ENCODE peak calls at places on chromosomes 16 and 17, in seven cellular contexts. I is HCT116, W is GM12878, V is HepG2, A is K562, K is SK-N-SH, L is H1. U is an unnamed sample.

GRCh38 chr16:75947626-75948239 is 221.4 kb upstream of the CPHXL start:
- DNase-seq in I (no peak), W (no peak), V (no peak), A (no peak), K (no peak), L (no peak), U (no peak)

GRCh38 chr17:64196626-64197025 is 66.4 kb downstream of the TEX2 start:
- DNase-seq in I (no peak), W (no peak), V (no peak), A (no peak), K (no peak), L (no peak), U (no peak)

GRCh38 chr17:2487306-2487705 is 24.4 kb downstream of the METTL16 start:
- DNase-seq in I (no peak), W (no peak), V (no peak), A (no peak), K (no peak), L (no peak), U (peak)

GRCh38 chr17:4900231-4901107 is 1.1 kb downstream of the C17orf107 start:
- DNase-seq in I (no peak), W (no peak), V (no peak), A (no peak), K (no peak), L (peak), U (no peak)

GRCh38 chr16:88618956-88619667 is 19.3 kb upstream of the IL17C start:
- DNase-seq in I (no peak), W (no peak), V (no peak), A (no peak), K (no peak), L (no peak), U (no peak)

GRCh38 chr17:62823111-62823895 is 15.2 kb upstream of the MARCHF10 start:
- DNase-seq in I (no peak), W (no peak), V (no peak), A (no peak), K (no peak), L (no peak), U (no peak)

GRCh38 chr16:52099382-52099781 is 447.6 kb downstream of the TOX3 start:
- DNase-seq in I (no peak), W (no peak), V (peak), A (no peak), K (no peak), L (no peak), U (no peak)

GRCh38 chr17:74569001-74569391 is 1.7 kb upstream of the CD300H start:
- DNase-seq in I (no peak), W (no peak), V (no peak), A (no peak), K (no peak), L (no peak), U (no peak)

GRCh38 chr17:68697850-68698313 is 96.7 kb upstream of the FAM20A start:
- DNase-seq in I (no peak), W (no peak), V (peak), A (no peak), K (no peak), L (no peak), U (peak)

GRCh38 chr16:65773319-65773874 is 593.1 kb upstream of the CDH5 start:
- DNase-seq in I (no peak), W (no peak), V (no peak), A (peak), K (no peak), L (peak), U (peak)

GRCh38 chr16:23941963-23942564 is 106.3 kb downstream of the PRKCB start:
- DNase-seq in I (no peak), W (no peak), V (no peak), A (peak), K (no peak), L (no peak), U (no peak)

GRCh38 chr17:40485851-40486512 is 15.4 kb downstream of the TNS4 start:
- DNase-seq in I (peak), W (no peak), V (peak), A (peak), K (no peak), L (no peak), U (peak)

GRCh38 chr17:59620518-59621259 is 994 bp downstream of the CLTC start:
- DNase-seq in I (peak), W (no peak), V (peak), A (peak), K (peak), L (no peak), U (peak)

GRCh38 chr16:67431805-67432476 is 1.0 kb downstream of the HSD11B2 start:
- DNase-seq in I (no peak), W (no peak), V (no peak), A (no peak), K (peak), L (no peak), U (no peak)

GRCh38 chr17:75832652-75833400 is 11.4 kb downstream of the UNC13D start:
- DNase-seq in I (no peak), W (no peak), V (no peak), A (no peak), K (no peak), L (peak), U (no peak)

GRCh38 chr16:82638095-82638798 is 11.5 kb downstream of the CDH13 start:
- DNase-seq in I (no peak), W (no peak), V (no peak), A (no peak), K (no peak), L (no peak), U (no peak)

GRCh38 chr16:29868396-29868795 is 5.4 kb upstream of the CDIPT start:
- DNase-seq in I (no peak), W (no peak), V (no peak), A (peak), K (no peak), L (no peak), U (no peak)

GRCh38 chr17:15409721-15410247 is 57.6 kb downstream of the CDRT4 start:
- DNase-seq in I (no peak), W (no peak), V (no peak), A (no peak), K (no peak), L (no peak), U (no peak)

GRCh38 chr17:9298776-9299295 is 276.8 kb downstream of the STX8 start:
- DNase-seq in I (no peak), W (no peak), V (no peak), A (no peak), K (no peak), L (no peak), U (no peak)

DNA sequence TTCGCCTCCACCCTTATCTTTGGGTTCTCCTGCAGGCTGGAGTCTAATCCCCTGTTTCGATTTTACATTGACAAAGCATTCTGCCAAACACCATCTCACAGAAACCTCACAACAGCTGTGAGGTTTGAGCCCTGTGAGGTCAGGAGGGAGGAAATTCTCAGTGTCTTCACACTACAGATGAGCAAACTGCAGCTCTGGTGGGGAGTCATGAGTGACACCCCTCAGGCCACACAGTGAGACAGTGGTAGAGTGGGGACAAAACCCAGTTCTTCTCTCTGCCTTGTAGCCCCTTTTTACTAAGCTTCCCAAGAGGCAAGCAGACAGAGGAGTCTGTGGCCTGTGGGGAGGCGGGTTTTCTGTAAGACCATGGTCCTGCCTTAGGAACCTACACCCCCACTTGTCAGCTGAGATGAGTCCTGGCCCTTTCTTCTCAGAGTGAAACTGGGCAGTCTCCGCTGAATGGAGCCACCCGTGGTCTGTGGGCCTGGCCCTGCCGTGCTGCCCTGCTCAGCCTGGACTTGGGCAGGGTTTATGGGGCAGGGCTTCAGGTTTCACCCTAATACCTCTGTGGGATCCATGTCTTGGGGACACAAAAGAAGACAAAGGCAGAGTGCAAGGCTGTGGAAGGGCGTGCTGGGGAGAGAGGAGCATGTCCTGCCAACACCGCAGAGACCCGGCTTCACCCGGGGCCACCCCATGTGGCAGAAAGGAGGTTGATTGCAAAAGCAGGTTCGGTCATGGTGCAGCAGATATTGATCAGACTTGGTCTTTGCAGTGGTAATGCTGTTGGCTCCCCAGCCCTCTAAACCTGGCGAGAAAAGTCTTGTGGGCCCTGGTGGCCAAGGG is 59.0 kb downstream of the ABR start:
- DNase-seq in I (no peak), W (no peak), V (no peak), A (no peak), K (no peak), L (no peak), U (no peak)
- TF ChIP-seq JUND in I (no peak), W (no peak), V (no peak), A (no peak), K (no peak), L (no peak), U (no peak)

GRCh38 chr16:85377388-85378144 is 235.6 kb upstream of the GSE1 start:
- DNase-seq in I (no peak), W (no peak), V (no peak), A (peak), K (peak), L (no peak), U (no peak)
- TF ChIP-seq JUND in I (no peak), W (no peak), V (no peak), A (peak), K (no peak), L (no peak), U (no peak)

GRCh38 chr17:82408938-82409318 is 9.2 kb upstream of the HEXD start:
- DNase-seq in I (no peak), W (no peak), V (no peak), A (no peak), K (no peak), L (no peak), U (no peak)

GRCh38 chr17:82410014-82410716 is 8.0 kb upstream of the HEXD start:
- DNase-seq in I (no peak), W (no peak), V (no peak), A (no peak), K (no peak), L (no peak), U (no peak)

GRCh38 chr17:82406131-82406671 is 11.9 kb upstream of the HEXD start:
- DNase-seq in I (no peak), W (no peak), V (no peak), A (no peak), K (no peak), L (no peak), U (no peak)

GRCh38 chr17:82407255-82407654 is 10.9 kb upstream of the HEXD start:
- DNase-seq in I (no peak), W (no peak), V (no peak), A (no peak), K (no peak), L (no peak), U (no peak)

DNA sequence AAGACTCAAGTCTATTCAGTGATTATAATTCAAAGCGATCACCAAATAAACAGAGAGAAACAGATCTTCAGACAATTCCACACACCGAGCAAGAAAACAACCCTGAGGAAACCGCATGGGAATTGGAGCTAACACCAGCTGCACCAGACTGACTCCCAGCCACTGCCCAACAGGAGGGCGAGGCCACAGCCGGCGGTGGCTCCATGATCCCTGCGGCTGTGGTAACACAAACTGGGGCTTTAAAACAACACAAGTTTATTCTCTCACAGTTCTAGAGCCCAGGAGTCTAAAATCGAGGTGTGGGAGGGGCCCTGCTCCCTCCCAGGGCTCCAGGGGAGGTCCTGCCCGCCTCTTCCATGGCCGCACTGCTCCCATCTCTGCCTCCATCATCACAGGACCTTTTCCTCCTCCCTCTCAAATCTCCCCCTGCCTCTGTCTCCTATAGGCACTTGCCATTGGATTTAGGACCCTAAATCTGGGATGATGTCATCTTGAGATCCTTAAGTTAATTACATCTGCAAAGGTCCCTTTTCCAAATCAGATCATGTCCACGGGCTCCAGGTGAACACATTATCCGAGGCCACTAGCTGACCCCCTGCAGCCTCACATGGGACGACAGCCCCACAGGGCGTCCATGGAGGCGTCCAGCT is 9.7 kb upstream of the HEXD start:
- DNase-seq in I (no peak), W (no peak), V (no peak), A (no peak), K (no peak), L (no peak), U (no peak)
- TF ChIP-seq JUND in I (no peak), W (no peak), V (no peak), A (no peak), K (no peak), L (no peak), U (no peak)

DNA sequence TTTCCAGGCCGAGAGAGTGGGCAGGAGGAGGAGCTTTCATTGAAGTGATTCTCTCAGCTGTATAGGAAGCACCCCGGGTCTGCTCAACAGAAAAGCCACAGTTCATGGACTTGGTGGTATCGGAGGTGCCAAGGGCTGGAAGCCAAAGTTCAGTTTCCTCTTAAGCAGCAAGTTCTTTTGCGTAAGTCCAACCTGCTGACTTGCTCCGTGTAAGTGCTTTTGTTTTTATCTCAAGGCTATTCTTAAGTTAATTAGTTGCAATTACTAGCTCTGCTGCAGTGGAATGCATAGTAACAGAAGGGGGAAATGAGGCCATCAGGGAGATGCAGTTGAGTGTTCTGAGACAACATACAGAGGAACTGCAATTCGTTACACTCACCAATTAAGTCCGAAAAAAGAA is 44.6 kb downstream of the SMIM36 start:
- DNase-seq in I (no peak), W (peak), V (no peak), A (no peak), K (no peak), L (no peak), U (no peak)
- TF ChIP-seq JUND in I (no peak), W (no peak), V (no peak), A (no peak), K (no peak), L (no peak), U (no peak)